ENCODE peak calls at places on chromosomes 3 and 15, in eight cellular contexts. W is fibroblast of lung; J is GM06990; Q is AG08396; I is GM13976; V is nephron progenitor cell; Y is heart left ventricle; O is activated T-cell treated with anti-CD3 and anti-CD28 coated beads, Interleukin-2, amount 50 U/mL, for 1 hour. X is an unnamed sample.

GRCh38 chr3:129602309-129602708 is 4.2 kb downstream of the PLXND1 start:
- DNase-seq in W (no peak), J (no peak), Q (no peak), I (no peak), V (no peak), Y (no peak), O (no peak), X (no peak)

GRCh38 chr3:188021041-188021440 is 132.9 kb upstream of the LPP start:
- DNase-seq in W (peak; percentile 53), J (no peak), Q (no peak), I (no peak), V (no peak), Y (no peak), O (no peak), X (no peak)

GRCh38 chr3:51692980-51693395 is 13.9 kb upstream of the GRM2 start:
- DNase-seq in W (no peak), J (no peak), Q (no peak), I (no peak), V (no peak), Y (no peak), O (no peak), X (no peak)

GRCh38 chr3:56799251-56799882 is 2.4 kb downstream of the ARHGEF3 start:
- DNase-seq in W (peak; percentile 60), J (peak; percentile 42), Q (peak; percentile 52), I (peak; percentile 48), V (no peak), Y (no peak), O (peak; percentile 39), X (no peak)

GRCh38 chr15:45606841-45607240 is 19.7 kb downstream of the BLOC1S6 start:
- DNase-seq in W (no peak), J (no peak), Q (no peak), I (no peak), V (no peak), Y (no peak), O (no peak), X (no peak)

GRCh38 chr3:67468511-67468910 is 185.9 kb downstream of the SUCLG2 start:
- DNase-seq in W (peak; percentile 80), J (no peak), Q (no peak), I (no peak), V (no peak), Y (no peak), O (no peak), X (no peak)

GRCh38 chr3:78076379-78076778 is 1036.5 kb downstream of the ROBO2 start:
- DNase-seq in W (peak; percentile 46), J (no peak), Q (no peak), I (no peak), V (no peak), Y (no peak), O (no peak), X (no peak)

GRCh38 chr3:56783644-56784451 is 17.9 kb downstream of the ARHGEF3 start:
- DNase-seq in W (peak; percentile 91), J (peak; percentile 77), Q (peak; percentile 51), I (peak; percentile 81), V (no peak), Y (peak; percentile 64), O (peak; percentile 61), X (no peak)

GRCh38 chr3:194130807-194131589 is 5.0 kb upstream of the HES1 start:
- DNase-seq in W (peak; percentile 77), J (peak; percentile 95), Q (no peak), I (peak; percentile 65), V (peak; percentile 34), Y (no peak), O (no peak), X (no peak)

GRCh38 chr15:69319384-69320375 is 21.0 kb downstream of the PAQR5 start:
- DNase-seq in W (no peak), J (no peak), Q (no peak), I (no peak), V (no peak), Y (no peak), O (no peak), X (no peak)

GRCh38 chr3:13391308-13391707 is 28.8 kb downstream of the NUP210 start:
- DNase-seq in W (no peak), J (no peak), Q (no peak), I (no peak), V (no peak), Y (no peak), O (peak; percentile 39), X (no peak)

GRCh38 chr3:32399030-32399620 is 7.5 kb downstream of the CMTM7 start:
- DNase-seq in W (no peak), J (no peak), Q (peak; percentile 61), I (peak; percentile 53), V (peak; percentile 25), Y (no peak), O (no peak), X (no peak)

GRCh38 chr3:79558943-79559342 is 208.9 kb downstream of the ROBO1 start:
- DNase-seq in W (no peak), J (no peak), Q (no peak), I (no peak), V (no peak), Y (no peak), O (no peak), X (no peak)

GRCh38 chr3:49120438-49121135 is at the start of gene USP19:
- DNase-seq in W (peak; percentile 90), J (peak; percentile 98), Q (peak; percentile 96), I (peak; percentile 99), V (peak; percentile 93), Y (peak; percentile 96), O (peak; percentile 94), X (peak; percentile 90)

GRCh38 chr15:43293402-43293801 is 26.7 kb upstream of the TGM5 start:
- DNase-seq in W (no peak), J (no peak), Q (no peak), I (no peak), V (peak; percentile 46), Y (no peak), O (no peak), X (no peak)

GRCh38 chr3:127254730-127255129 is 33.1 kb downstream of the PRR20G start:
- DNase-seq in W (no peak), J (no peak), Q (no peak), I (no peak), V (no peak), Y (no peak), O (no peak), X (no peak)

GRCh38 chr3:126259411-126260391 is 79.3 kb upstream of the ALDH1L1 start:
- DNase-seq in W (no peak), J (no peak), Q (peak; percentile 73), I (peak; percentile 60), V (peak; percentile 59), Y (peak; percentile 89), O (no peak), X (peak; percentile 15)

GRCh38 chr3:120049881-120050539 is 44.2 kb downstream of the GSK3B start:
- DNase-seq in W (no peak), J (no peak), Q (no peak), I (no peak), V (no peak), Y (no peak), O (no peak), X (no peak)

GRCh38 chr3:138801792-138802191 is 32.9 kb downstream of the PIK3CB start:
- DNase-seq in W (no peak), J (no peak), Q (no peak), I (no peak), V (no peak), Y (no peak), O (no peak), X (no peak)

GRCh38 chr3:192422321-192422997 is 304.9 kb downstream of the FGF12 start:
- DNase-seq in W (peak; percentile 86), J (no peak), Q (no peak), I (no peak), V (no peak), Y (no peak), O (no peak), X (no peak)

GRCh38 chr3:139434764-139435291 is 41.5 kb downstream of the RBP2 start:
- DNase-seq in W (no peak), J (no peak), Q (no peak), I (no peak), V (no peak), Y (no peak), O (no peak), X (no peak)

GRCh38 chr3:197378987-197379718 is 80.7 kb upstream of the DLG1 start:
- DNase-seq in W (no peak), J (no peak), Q (no peak), I (no peak), V (no peak), Y (no peak), O (no peak), X (no peak)

GRCh38 chr3:17808994-17809393 is 66.6 kb upstream of the TBC1D5 start:
- DNase-seq in W (peak; percentile 56), J (no peak), Q (no peak), I (no peak), V (no peak), Y (no peak), O (no peak), X (no peak)

X was measured in occipital lobe.